ENCODE peak calls at places on chromosomes 7 and 10, in six cellular contexts. One of them, this sample, is unnamed. For H3K4me1, the result is how much of the 10 kb centered on the place peaks cover.

GRCh38 chr7:119223930-119224329 is 999.4 kb downstream of the ANKRD7 start:
- DNase-seq in H9: no peak
- DNase-seq in mesendoderm: no peak
- DNase-seq in H1: no peak
- DNase-seq in IMR-90: no peak
- DNase-seq in trophoblast cell: no peak
- DNase-seq in this sample: no peak

GRCh38 chr10:34885901-34886300 is 70.8 kb upstream of the PARD3 start:
- DNase-seq in mesendoderm: peak
- DNase-seq in H1: no peak
- DNase-seq in IMR-90: no peak
- DNase-seq in H9: no peak
- DNase-seq in trophoblast cell: no peak
- DNase-seq in this sample: no peak

GRCh38 chr7:471866-472639 is 47.6 kb downstream of the PDGFA start:
- DNase-seq in H9: no peak
- DNase-seq in H1: peak
- DNase-seq in trophoblast cell: peak
- DNase-seq in IMR-90: peak
- DNase-seq in mesendoderm: peak
- DNase-seq in this sample: no peak

GRCh38 chr10:35684625-35685024 is 42.5 kb upstream of the FZD8 start:
- DNase-seq in IMR-90: no peak
- DNase-seq in mesendoderm: no peak
- DNase-seq in H1: no peak
- DNase-seq in trophoblast cell: no peak
- DNase-seq in H9: no peak
- DNase-seq in this sample: no peak

GRCh38 chr7:120738816-120739215 is 119.1 kb downstream of the TSPAN12 start:
- DNase-seq in H9: no peak
- DNase-seq in IMR-90: no peak
- DNase-seq in trophoblast cell: no peak
- DNase-seq in H1: no peak
- DNase-seq in mesendoderm: peak
- DNase-seq in this sample: no peak

GRCh38 chr7:100719523-100720319 is 547 bp upstream of the EPO start:
- DNase-seq in H1: no peak
- DNase-seq in mesendoderm: no peak
- DNase-seq in trophoblast cell: no peak
- DNase-seq in IMR-90: peak
- DNase-seq in H9: no peak
- DNase-seq in this sample: no peak

GRCh38 chr10:103278862-103279298 is 1.9 kb downstream of the INA start:
- DNase-seq in H1: peak
- DNase-seq in H9: peak
- DNase-seq in IMR-90: peak
- DNase-seq in trophoblast cell: peak
- DNase-seq in mesendoderm: peak
- DNase-seq in this sample: peak

GRCh38 chr7:74138945-74139843 is 35.0 kb upstream of the EIF4H start:
- DNase-seq in H1: peak
- DNase-seq in mesendoderm: peak
- DNase-seq in trophoblast cell: no peak
- DNase-seq in H9: peak
- DNase-seq in IMR-90: no peak
- DNase-seq in this sample: no peak

GRCh38 chr10:22927661-22928403 is at the start of gene ARMC3:
- DNase-seq in H9: peak
- DNase-seq in IMR-90: no peak
- DNase-seq in H1: peak
- DNase-seq in mesendoderm: peak
- DNase-seq in trophoblast cell: peak
- DNase-seq in this sample: peak

GRCh38 chr10:98273454-98273850 is 5.5 kb upstream of the LOXL4 start:
- DNase-seq in H1: no peak
- DNase-seq in trophoblast cell: no peak
- DNase-seq in H9: no peak
- DNase-seq in mesendoderm: no peak
- DNase-seq in IMR-90: no peak
- DNase-seq in this sample: no peak

GRCh38 chr7:2120841-2121830 is 111.6 kb downstream of the MAD1L1 start:
- DNase-seq in H9: no peak
- DNase-seq in IMR-90: no peak
- DNase-seq in mesendoderm: no peak
- DNase-seq in trophoblast cell: no peak
- DNase-seq in H1: no peak
- DNase-seq in this sample: no peak

GRCh38 chr7:122983261-122983660 is 12.2 kb downstream of the TAS2R16 start:
- DNase-seq in mesendoderm: no peak
- DNase-seq in H9: no peak
- DNase-seq in trophoblast cell: no peak
- DNase-seq in H1: no peak
- DNase-seq in IMR-90: no peak
- DNase-seq in this sample: no peak

DNA sequence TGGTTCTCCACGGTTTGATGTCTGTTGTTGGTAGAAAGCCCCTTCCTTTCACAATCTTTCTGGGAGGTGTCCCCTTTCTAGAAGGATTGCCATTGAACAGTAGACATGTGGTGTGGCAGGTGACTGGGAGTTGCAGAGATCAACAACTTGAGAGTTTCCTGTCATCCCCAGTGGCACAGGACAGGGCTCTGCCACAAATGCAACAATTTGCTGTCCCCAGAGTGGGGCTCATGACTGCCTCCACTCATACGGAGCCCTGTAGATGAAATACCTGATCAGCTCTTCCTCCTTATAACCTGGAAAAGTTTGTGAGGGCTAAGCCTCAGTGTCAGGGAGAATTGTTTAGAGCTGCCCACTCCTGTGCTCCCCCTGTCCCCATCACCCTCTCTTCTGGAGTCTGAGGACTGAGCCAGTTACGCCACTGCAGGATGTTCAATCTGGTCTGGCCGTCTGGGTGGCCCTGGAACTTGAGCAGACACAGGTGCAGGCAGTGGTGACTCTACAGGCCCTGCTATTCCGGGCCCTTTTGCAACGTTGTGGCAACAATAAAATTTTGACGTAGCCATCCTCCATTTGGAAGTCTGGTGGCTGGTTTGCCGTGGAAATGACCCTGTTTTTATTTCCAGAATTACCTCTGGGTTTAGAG is 6.5 kb downstream of the DBNL start:
- DNase-seq in trophoblast cell: no peak
- DNase-seq in H1: no peak
- DNase-seq in IMR-90: no peak
- DNase-seq in H9: peak
- DNase-seq in mesendoderm: no peak
- DNase-seq in this sample: no peak
- H3K4me1 ChIP-seq in trophoblast cell: under half
- H3K4me1 ChIP-seq in H1: under half
- H3K4me1 ChIP-seq in IMR-90: under half
- H3K4me1 ChIP-seq in H9: under half
- H3K4me1 ChIP-seq in mesendoderm: under half
- H3K4me1 ChIP-seq in this sample: under half

GRCh38 chr10:30058111-30058510 is 1.3 kb downstream of the JCAD start:
- DNase-seq in trophoblast cell: peak
- DNase-seq in H1: no peak
- DNase-seq in H9: no peak
- DNase-seq in IMR-90: no peak
- DNase-seq in mesendoderm: no peak
- DNase-seq in this sample: no peak
- H3K27ac ChIP-seq in trophoblast cell: peak
- H3K27ac ChIP-seq in H1: no peak
- H3K27ac ChIP-seq in H9: no peak
- H3K27ac ChIP-seq in IMR-90: peak
- H3K27ac ChIP-seq in mesendoderm: no peak
- H3K27ac ChIP-seq in this sample: no peak

DNA sequence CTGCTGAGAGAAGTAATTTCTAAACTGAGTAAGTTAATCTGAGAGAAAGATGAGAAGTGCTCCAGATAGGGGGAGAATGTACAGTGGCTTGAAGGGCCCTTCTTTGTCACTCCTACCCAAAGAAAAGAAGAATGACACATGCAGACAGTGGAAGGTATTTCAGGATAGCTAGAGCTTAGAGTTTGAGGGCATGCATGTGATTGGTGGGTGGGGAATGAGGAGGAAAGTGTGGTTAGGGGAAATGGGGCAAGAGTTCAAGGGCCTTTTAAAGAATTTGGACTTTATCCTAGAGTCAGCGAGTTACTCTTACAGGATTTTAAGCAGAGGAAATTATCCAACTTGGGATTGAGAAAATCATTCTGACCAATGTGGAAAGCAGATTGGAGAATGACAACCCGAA is 50.0 kb downstream of the ANLN start:
- DNase-seq in trophoblast cell: no peak
- DNase-seq in H9: no peak
- DNase-seq in H1: no peak
- DNase-seq in IMR-90: no peak
- DNase-seq in mesendoderm: no peak
- DNase-seq in this sample: no peak
- H2BK120ac ChIP-seq in trophoblast cell: no peak
- H2BK120ac ChIP-seq in H9: no peak
- H2BK120ac ChIP-seq in H1: no peak
- H2BK120ac ChIP-seq in IMR-90: no peak
- H2BK120ac ChIP-seq in mesendoderm: no peak
- H2BK120ac ChIP-seq in this sample: no peak

DNA sequence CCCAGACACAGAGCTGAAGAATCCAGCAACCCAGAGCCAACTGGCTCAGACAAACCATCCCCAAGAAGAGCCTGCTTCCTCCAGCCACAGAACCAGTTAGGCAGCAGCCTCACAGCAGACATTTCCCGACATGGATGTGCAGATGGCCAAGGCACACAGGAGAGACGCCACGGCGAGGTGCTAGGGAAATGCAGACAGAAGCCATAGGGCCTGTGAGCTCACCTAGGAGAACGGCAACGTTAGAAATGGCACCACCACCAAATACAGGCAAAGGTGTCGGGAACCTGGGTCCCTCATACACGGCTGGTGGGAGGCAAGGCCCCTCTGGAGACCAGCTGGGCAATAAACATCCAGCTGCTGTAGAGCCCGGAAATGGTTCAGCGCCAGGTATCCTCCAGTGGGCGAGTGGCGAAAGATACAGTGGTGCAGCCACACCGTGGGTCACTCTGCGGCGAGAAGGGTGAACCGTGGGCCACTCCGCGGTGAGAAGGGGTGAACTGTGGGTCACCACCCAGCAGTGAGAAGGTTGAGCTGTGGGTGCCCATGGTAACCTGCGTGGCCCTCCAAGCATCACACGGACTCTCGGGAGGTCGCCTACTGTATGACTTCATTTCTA is 31.2 kb downstream of the JAKMIP3 start:
- DNase-seq in H9: peak
- DNase-seq in mesendoderm: no peak
- DNase-seq in trophoblast cell: no peak
- DNase-seq in H1: no peak
- DNase-seq in IMR-90: no peak
- DNase-seq in this sample: no peak
- H3K4me1 ChIP-seq in H9: under half
- H3K4me1 ChIP-seq in mesendoderm: under half
- H3K4me1 ChIP-seq in trophoblast cell: under half
- H3K4me1 ChIP-seq in H1: under half
- H3K4me1 ChIP-seq in IMR-90: under half
- H3K4me1 ChIP-seq in this sample: under half

DNA sequence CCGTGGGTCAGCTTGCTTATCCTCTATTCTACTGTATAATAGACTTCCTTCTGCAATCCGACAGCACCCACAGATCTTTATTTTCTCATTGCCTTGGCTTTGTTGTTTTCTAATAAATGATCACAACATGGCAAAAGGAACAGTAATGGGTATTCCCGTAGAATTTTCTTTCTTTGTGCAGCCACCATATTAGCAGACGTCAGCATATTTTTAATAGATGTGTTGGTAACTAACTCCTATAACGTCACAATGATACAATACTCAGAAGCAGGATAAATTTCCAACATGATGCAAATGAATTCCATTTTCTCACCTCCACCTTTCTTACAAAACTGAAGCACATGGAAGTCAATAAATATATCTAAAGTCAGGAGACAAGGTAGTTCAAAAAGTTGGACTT is 617.6 kb downstream of the MAGI2 start:
- DNase-seq in mesendoderm: no peak
- DNase-seq in H9: no peak
- DNase-seq in H1: no peak
- DNase-seq in IMR-90: no peak
- DNase-seq in trophoblast cell: no peak
- DNase-seq in this sample: no peak
- H3K27ac ChIP-seq in mesendoderm: no peak
- H3K27ac ChIP-seq in H9: no peak
- H3K27ac ChIP-seq in H1: no peak
- H3K27ac ChIP-seq in IMR-90: no peak
- H3K27ac ChIP-seq in trophoblast cell: no peak
- H3K27ac ChIP-seq in this sample: no peak

DNA sequence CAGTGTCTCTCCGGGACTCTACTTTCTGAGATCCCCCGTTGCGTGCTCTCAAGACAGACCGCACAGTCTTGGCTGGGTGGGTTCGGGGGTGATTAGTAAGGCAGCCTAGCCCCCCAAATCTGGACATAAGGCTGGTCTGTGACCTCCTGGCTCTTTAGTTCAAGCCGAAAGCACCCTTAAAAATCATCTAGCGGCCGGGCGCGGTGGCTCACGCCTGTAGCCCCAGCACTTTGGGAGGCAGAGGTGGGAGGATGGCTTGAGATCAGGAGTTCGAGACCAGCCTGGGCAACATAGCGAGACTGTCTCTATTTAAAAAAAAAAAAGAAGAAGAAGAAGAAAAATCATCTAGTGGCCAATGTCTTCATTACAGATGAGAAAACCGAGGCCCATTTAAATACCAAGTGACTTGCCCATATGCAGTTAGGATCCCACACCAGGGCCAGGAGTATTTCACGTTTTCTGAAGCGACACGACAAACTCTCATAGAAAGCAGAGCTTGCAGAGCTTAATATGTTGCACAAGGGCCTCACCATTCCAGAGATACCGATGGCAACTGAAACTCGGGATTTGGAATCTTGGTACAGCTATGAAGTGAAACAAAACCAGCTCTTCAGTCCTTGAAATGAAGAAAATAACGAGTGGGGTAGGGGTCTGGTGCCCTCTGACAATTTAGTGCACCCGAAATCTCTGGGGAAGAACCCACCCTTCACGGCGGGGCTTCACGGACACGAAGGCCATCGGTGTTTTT is 696 bp upstream of the HILPDA start:
- DNase-seq in H1: no peak
- DNase-seq in mesendoderm: peak
- DNase-seq in H9: no peak
- DNase-seq in IMR-90: peak
- DNase-seq in trophoblast cell: peak
- DNase-seq in this sample: peak
- H2BK120ac ChIP-seq in H1: no peak
- H2BK120ac ChIP-seq in mesendoderm: no peak
- H2BK120ac ChIP-seq in H9: no peak
- H2BK120ac ChIP-seq in IMR-90: peak
- H2BK120ac ChIP-seq in trophoblast cell: peak
- H2BK120ac ChIP-seq in this sample: no peak

DNA sequence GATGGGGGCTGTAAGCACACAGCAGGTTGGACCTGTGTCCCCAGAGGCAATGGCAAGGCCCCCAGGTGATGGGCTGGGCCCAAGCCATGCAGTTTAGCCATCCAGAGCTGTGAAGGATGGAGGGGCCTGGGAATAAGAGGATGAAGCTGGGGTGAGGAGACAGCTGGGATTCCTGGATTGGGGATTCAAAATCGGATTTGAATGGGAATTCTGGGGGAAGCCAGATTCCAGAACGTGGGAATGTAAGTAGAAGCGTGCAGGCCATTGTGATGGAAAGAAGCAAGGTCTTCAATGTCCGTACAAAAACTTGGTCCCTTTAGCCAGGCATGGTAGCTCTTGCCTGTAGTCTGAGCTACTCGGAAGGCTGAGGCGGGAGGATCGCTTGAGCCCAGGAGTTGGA is 9.8 kb downstream of the SH2B2 start:
- DNase-seq in H1: no peak
- DNase-seq in IMR-90: no peak
- DNase-seq in trophoblast cell: no peak
- DNase-seq in H9: no peak
- DNase-seq in mesendoderm: no peak
- DNase-seq in this sample: no peak
- H3K4me1 ChIP-seq in H1: under half
- H3K4me1 ChIP-seq in IMR-90: under half
- H3K4me1 ChIP-seq in trophoblast cell: under half
- H3K4me1 ChIP-seq in H9: under half
- H3K4me1 ChIP-seq in mesendoderm: under half
- H3K4me1 ChIP-seq in this sample: under half

This sample was measured in neuronal stem cell.